ENCODE peak calls at places on chromosomes 4 and X, in six cellular contexts. B is CD8-positive, alpha-beta T cell; Z is A549; F is hypothalamus; K is stimulated activated CD4-positive, alpha-beta T cell treated with anti-CD3 and anti-CD28 coated beads, Interleukin-15, amount 100 ng/mL, for 24 hours; M is mucosa of descending colon. T is an unnamed sample.

GRCh38 chrX:18377802-18378201 is 23.3 kb upstream of the SCML2 start:
- DNase-seq in B (peak; percentile 13), Z (peak; percentile 53), F (no peak), K (peak; percentile 20), M (peak; percentile 41), T (no peak)

GRCh38 chrX:15853586-15854079 is 980 bp downstream of the AP1S2 start:
- DNase-seq in B (no peak), Z (no peak), F (no peak), K (no peak), M (no peak), T (no peak)

GRCh38 chr4:153465922-153466636 is at the start of gene TMEM131L:
- DNase-seq in B (peak; percentile 65), Z (peak; percentile 60), F (peak; percentile 51), K (peak; percentile 79), M (peak; percentile 74), T (peak; percentile 83)

GRCh38 chrX:146424422-146424821 is 385.1 kb upstream of the CXorf51B start:
- DNase-seq in B (no peak), Z (no peak), F (no peak), K (no peak), M (no peak), T (no peak)

GRCh38 chrX:53087378-53087777 is 5.2 kb downstream of the TSPYL2 start:
- DNase-seq in B (no peak), Z (no peak), F (no peak), K (no peak), M (no peak), T (no peak)

GRCh38 chr4:41363384-41363981 is 106.8 kb downstream of the UCHL1 start:
- DNase-seq in B (no peak), Z (peak; percentile 39), F (no peak), K (no peak), M (no peak), T (no peak)

GRCh38 chr4:173319696-173320095 is 14.5 kb downstream of the HMGB2 start:
- DNase-seq in B (no peak), Z (no peak), F (no peak), K (no peak), M (no peak), T (no peak)

GRCh38 chrX:153829799-153830631 is at the start of gene PDZD4:
- DNase-seq in B (no peak), Z (no peak), F (no peak), K (peak; percentile 25), M (no peak), T (no peak)

GRCh38 chrX:7145454-7145853 is 2.1 kb upstream of the STS start:
- DNase-seq in B (no peak), Z (peak; percentile 56), F (no peak), K (no peak), M (no peak), T (no peak)

GRCh38 chr4:3062466-3062865 is 11.9 kb downstream of the HTT-AS start:
- DNase-seq in B (no peak), Z (no peak), F (no peak), K (no peak), M (no peak), T (no peak)

GRCh38 chr4:113882668-113883067 is 96.8 kb downstream of the ARSJ start:
- DNase-seq in B (no peak), Z (no peak), F (no peak), K (no peak), M (no peak), T (no peak)

GRCh38 chr4:183788308-183788707 is 116.8 kb upstream of the STOX2 start:
- DNase-seq in B (no peak), Z (no peak), F (no peak), K (no peak), M (no peak), T (no peak)

GRCh38 chr4:89539797-89540711 is 232.5 kb upstream of the GPRIN3 start:
- DNase-seq in B (no peak), Z (no peak), F (no peak), K (no peak), M (no peak), T (no peak)

GRCh38 chr4:124953059-124953850 is 240.7 kb upstream of the ANKRD50 start:
- DNase-seq in B (no peak), Z (no peak), F (no peak), K (no peak), M (no peak), T (no peak)

GRCh38 chr4:24533364-24533763 is 51.0 kb downstream of the DHX15 start:
- DNase-seq in B (no peak), Z (no peak), F (no peak), K (no peak), M (no peak), T (no peak)

GRCh38 chrX:66000178-66000577 is 39.7 kb downstream of the VSIG4 start:
- DNase-seq in B (no peak), Z (no peak), F (no peak), K (no peak), M (no peak), T (no peak)

GRCh38 chrX:386239-386767 is 404 bp downstream of the PPP2R3B start:
- DNase-seq in B (no peak), Z (no peak), F (no peak), K (peak; percentile 63), M (peak; percentile 20), T (no peak)

GRCh38 chr4:119299221-119300071 is 22.5 kb downstream of the FABP2 start:
- DNase-seq in B (no peak), Z (peak; percentile 14), F (no peak), K (peak; percentile 2), M (peak; percentile 13), T (no peak)

GRCh38 chrX:40877869-40878268 is 142.5 kb upstream of the MED14 start:
- DNase-seq in B (no peak), Z (peak; percentile 37), F (no peak), K (peak; percentile 3), M (peak; percentile 31), T (no peak)

GRCh38 chrX:135410861-135411627 is 10.7 kb upstream of the SMIM10L2A start:
- DNase-seq in B (no peak), Z (no peak), F (no peak), K (no peak), M (no peak), T (no peak)

GRCh38 chr4:5014007-5014682 is 5.1 kb downstream of the CYTL1 start:
- DNase-seq in B (no peak), Z (no peak), F (no peak), K (no peak), M (no peak), T (no peak)

GRCh38 chr4:174316954-174317353 is 33.2 kb downstream of the CEP44 start:
- DNase-seq in B (no peak), Z (no peak), F (no peak), K (no peak), M (no peak), T (no peak)

GRCh38 chrX:317424-318067 is 1.1 kb downstream of the GTPBP6 start:
- DNase-seq in B (no peak), Z (no peak), F (no peak), K (no peak), M (peak; percentile 17), T (no peak)

GRCh38 chr4:44422912-44423311 is 25.7 kb downstream of the KCTD8 start:
- DNase-seq in B (no peak), Z (no peak), F (no peak), K (no peak), M (no peak), T (no peak)

GRCh38 chrX:41033299-41033698 is 51.9 kb upstream of the USP9X start:
- DNase-seq in B (no peak), Z (peak; percentile 82), F (no peak), K (no peak), M (no peak), T (no peak)

T was measured in lower lobe of right lung.